ENCODE peak calls at places on chromosomes 12 and 14, in six cellular contexts. O, N, F, P, B and J are unnamed samples.

GRCh38 chr12:22738945-22739344 is 114.0 kb downstream of the ETNK1 start:
- DNase-seq in N (no peak), O (no peak), F (no peak), B (no peak), P (no peak), J (no peak)

GRCh38 chr12:114933428-114934160 is 249.6 kb upstream of the TBX3 start:
- DNase-seq in F (no peak), P (no peak), B (no peak), N (peak), O (no peak), J (no peak)

GRCh38 chr14:51862839-51863235 is 2.4 kb downstream of the GNG2 start:
- DNase-seq in P (no peak), O (no peak), N (no peak), F (no peak), B (no peak), J (no peak)

GRCh38 chr14:38868415-38869290 is 234.4 kb downstream of the SEC23A start:
- DNase-seq in O (no peak), F (no peak), P (no peak), N (no peak), B (no peak), J (peak)

GRCh38 chr14:104423715-104424405 is 155.7 kb upstream of the C14orf180 start:
- DNase-seq in P (no peak), N (no peak), B (no peak), O (no peak), F (no peak), J (no peak)

GRCh38 chr14:101466456-101467180 is 94.7 kb upstream of the DIO3 start:
- DNase-seq in B (no peak), O (no peak), P (no peak), N (no peak), F (no peak), J (no peak)

GRCh38 chr12:44847888-44848770 is 28.0 kb downstream of the NELL2 start:
- DNase-seq in N (no peak), O (peak), B (peak), F (peak), P (no peak), J (no peak)

GRCh38 chr12:93847517-93848452 is 170.6 kb downstream of the CRADD start:
- DNase-seq in O (no peak), P (no peak), F (no peak), B (no peak), N (no peak), J (no peak)